ENCODE peak calls at places on chromosomes 13 and 19, in nine cellular contexts. One of them, this sample, is unnamed.

GRCh38 chr13:37869756-37870488 is at the start of gene TRPC4:
- DNase-seq in lower lobe of right lung: peak; percentile 41
- DNase-seq in hepatocyte: peak; percentile 78
- DNase-seq in tibial artery: peak; percentile 81
- DNase-seq in CD8-positive, alpha-beta T cell: no peak
- DNase-seq in dorsolateral prefrontal cortex: peak; percentile 45
- DNase-seq in CD4-positive, alpha-beta T cell: no peak
- DNase-seq in A549: peak; percentile 30
- DNase-seq in GM23338: peak; percentile 84
- DNase-seq in this sample: no peak

GRCh38 chr19:907183-907853 is 5.7 kb downstream of the R3HDM4 start:
- DNase-seq in lower lobe of right lung: peak; percentile 72
- DNase-seq in A549: no peak
- DNase-seq in tibial artery: no peak
- DNase-seq in CD8-positive, alpha-beta T cell: no peak
- DNase-seq in GM23338: no peak
- DNase-seq in CD4-positive, alpha-beta T cell: no peak
- DNase-seq in hepatocyte: no peak
- DNase-seq in dorsolateral prefrontal cortex: no peak
- DNase-seq in this sample: peak; percentile 83

GRCh38 chr19:27779953-27780352 is 1433.0 kb downstream of the UQCRFS1 start:
- DNase-seq in tibial artery: no peak
- DNase-seq in hepatocyte: no peak
- DNase-seq in dorsolateral prefrontal cortex: no peak
- DNase-seq in A549: no peak
- DNase-seq in GM23338: no peak
- DNase-seq in CD8-positive, alpha-beta T cell: no peak
- DNase-seq in CD4-positive, alpha-beta T cell: no peak
- DNase-seq in lower lobe of right lung: no peak
- DNase-seq in this sample: peak; percentile 23

GRCh38 chr19:6556480-6556879 is 25.7 kb downstream of the TNFSF9 start:
- DNase-seq in CD8-positive, alpha-beta T cell: no peak
- DNase-seq in dorsolateral prefrontal cortex: no peak
- DNase-seq in A549: no peak
- DNase-seq in CD4-positive, alpha-beta T cell: no peak
- DNase-seq in GM23338: no peak
- DNase-seq in hepatocyte: no peak
- DNase-seq in tibial artery: no peak
- DNase-seq in lower lobe of right lung: no peak
- DNase-seq in this sample: no peak

GRCh38 chr13:77820431-77821149 is 98.0 kb downstream of the EDNRB start:
- DNase-seq in dorsolateral prefrontal cortex: no peak
- DNase-seq in hepatocyte: no peak
- DNase-seq in CD4-positive, alpha-beta T cell: no peak
- DNase-seq in lower lobe of right lung: no peak
- DNase-seq in tibial artery: no peak
- DNase-seq in GM23338: peak; percentile 43
- DNase-seq in CD8-positive, alpha-beta T cell: no peak
- DNase-seq in A549: no peak
- DNase-seq in this sample: no peak

GRCh38 chr13:80297094-80297493 is 43.8 kb downstream of the SPRY2 start:
- DNase-seq in dorsolateral prefrontal cortex: no peak
- DNase-seq in GM23338: peak; percentile 79
- DNase-seq in lower lobe of right lung: no peak
- DNase-seq in tibial artery: no peak
- DNase-seq in A549: no peak
- DNase-seq in hepatocyte: peak; percentile 8
- DNase-seq in CD4-positive, alpha-beta T cell: no peak
- DNase-seq in CD8-positive, alpha-beta T cell: no peak
- DNase-seq in this sample: no peak

GRCh38 chr13:27367570-27367969 is 56.8 kb upstream of the GTF3A start:
- DNase-seq in CD4-positive, alpha-beta T cell: no peak
- DNase-seq in GM23338: no peak
- DNase-seq in tibial artery: no peak
- DNase-seq in lower lobe of right lung: no peak
- DNase-seq in dorsolateral prefrontal cortex: no peak
- DNase-seq in A549: no peak
- DNase-seq in CD8-positive, alpha-beta T cell: no peak
- DNase-seq in hepatocyte: no peak
- DNase-seq in this sample: no peak

GRCh38 chr13:99980201-99981114 is 1.1 kb upstream of the ZIC2 start:
- DNase-seq in A549: peak; percentile 87
- DNase-seq in lower lobe of right lung: no peak
- DNase-seq in CD4-positive, alpha-beta T cell: peak; percentile 43
- DNase-seq in CD8-positive, alpha-beta T cell: no peak
- DNase-seq in GM23338: peak; percentile 85
- DNase-seq in dorsolateral prefrontal cortex: no peak
- DNase-seq in tibial artery: peak; percentile 82
- DNase-seq in hepatocyte: peak; percentile 81
- DNase-seq in this sample: peak; percentile 64

GRCh38 chr19:32234663-32235217 is 110.7 kb upstream of the ZNF507 start:
- DNase-seq in hepatocyte: no peak
- DNase-seq in CD8-positive, alpha-beta T cell: no peak
- DNase-seq in CD4-positive, alpha-beta T cell: no peak
- DNase-seq in lower lobe of right lung: no peak
- DNase-seq in GM23338: no peak
- DNase-seq in tibial artery: no peak
- DNase-seq in dorsolateral prefrontal cortex: no peak
- DNase-seq in A549: no peak
- DNase-seq in this sample: no peak

GRCh38 chr13:57631607-57632275 is at the start of gene PCDH17:
- DNase-seq in tibial artery: peak; percentile 70
- DNase-seq in CD4-positive, alpha-beta T cell: no peak
- DNase-seq in CD8-positive, alpha-beta T cell: no peak
- DNase-seq in A549: no peak
- DNase-seq in GM23338: peak; percentile 85
- DNase-seq in lower lobe of right lung: no peak
- DNase-seq in hepatocyte: peak; percentile 64
- DNase-seq in dorsolateral prefrontal cortex: no peak
- DNase-seq in this sample: peak; percentile 35

GRCh38 chr19:16170134-16170533 is 3.2 kb downstream of the CIB3 start:
- DNase-seq in A549: no peak
- DNase-seq in lower lobe of right lung: no peak
- DNase-seq in CD4-positive, alpha-beta T cell: no peak
- DNase-seq in CD8-positive, alpha-beta T cell: no peak
- DNase-seq in hepatocyte: no peak
- DNase-seq in tibial artery: no peak
- DNase-seq in dorsolateral prefrontal cortex: no peak
- DNase-seq in GM23338: no peak
- DNase-seq in this sample: no peak

GRCh38 chr19:47813304-47813994 is 8.3 kb upstream of the CRX start:
- DNase-seq in CD8-positive, alpha-beta T cell: peak; percentile 50
- DNase-seq in lower lobe of right lung: peak; percentile 79
- DNase-seq in A549: peak; percentile 85
- DNase-seq in dorsolateral prefrontal cortex: no peak
- DNase-seq in GM23338: peak; percentile 93
- DNase-seq in hepatocyte: peak; percentile 87
- DNase-seq in CD4-positive, alpha-beta T cell: peak; percentile 72
- DNase-seq in tibial artery: no peak
- DNase-seq in this sample: peak; percentile 64

GRCh38 chr13:34765446-34766180 is 176.5 kb upstream of the NBEA start:
- DNase-seq in GM23338: no peak
- DNase-seq in hepatocyte: no peak
- DNase-seq in A549: no peak
- DNase-seq in lower lobe of right lung: no peak
- DNase-seq in tibial artery: no peak
- DNase-seq in CD8-positive, alpha-beta T cell: no peak
- DNase-seq in CD4-positive, alpha-beta T cell: no peak
- DNase-seq in dorsolateral prefrontal cortex: no peak
- DNase-seq in this sample: no peak

GRCh38 chr19:46616631-46617322 is 8.1 kb downstream of the PTGIR start:
- DNase-seq in lower lobe of right lung: no peak
- DNase-seq in GM23338: peak; percentile 89
- DNase-seq in CD4-positive, alpha-beta T cell: no peak
- DNase-seq in CD8-positive, alpha-beta T cell: no peak
- DNase-seq in A549: peak; percentile 77
- DNase-seq in tibial artery: no peak
- DNase-seq in dorsolateral prefrontal cortex: no peak
- DNase-seq in hepatocyte: peak; percentile 83
- DNase-seq in this sample: peak; percentile 37

DNA sequence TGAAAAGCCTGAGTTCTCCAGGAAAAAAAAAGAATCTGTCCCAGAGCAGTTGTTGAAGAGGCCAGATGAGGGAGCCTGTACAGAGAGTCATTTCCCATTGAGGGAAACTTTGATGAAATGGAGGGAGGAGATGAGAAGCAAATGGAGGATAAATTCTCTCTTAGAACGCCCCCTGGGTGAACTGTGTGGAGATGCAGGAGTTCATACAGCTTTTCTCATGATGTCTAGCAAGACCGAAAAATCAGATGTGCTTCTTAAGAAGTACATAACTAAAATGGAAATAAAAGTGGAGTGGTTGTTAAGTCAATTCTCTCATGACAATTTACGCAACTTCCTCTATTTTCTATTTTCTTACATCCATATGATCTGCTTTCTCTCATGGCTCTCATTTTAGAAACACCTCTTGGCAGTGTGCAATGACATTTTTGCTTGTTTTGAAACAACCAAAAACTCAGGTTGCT is 1263.1 kb downstream of the PCDH9 start:
- DNase-seq in hepatocyte: peak; percentile 44
- DNase-seq in CD8-positive, alpha-beta T cell: no peak
- DNase-seq in A549: peak; percentile 66
- DNase-seq in CD4-positive, alpha-beta T cell: no peak
- DNase-seq in GM23338: peak; percentile 88
- DNase-seq in tibial artery: no peak
- DNase-seq in dorsolateral prefrontal cortex: no peak
- DNase-seq in lower lobe of right lung: no peak
- DNase-seq in this sample: no peak
- TF ChIP-seq CTCF in hepatocyte: peak; percentile 38
- TF ChIP-seq CTCF in CD8-positive, alpha-beta T cell: no peak
- TF ChIP-seq CTCF in A549: peak; percentile 22
- TF ChIP-seq CTCF in CD4-positive, alpha-beta T cell: no peak
- TF ChIP-seq CTCF in GM23338: peak; percentile 70
- TF ChIP-seq CTCF in tibial artery: no peak
- TF ChIP-seq CTCF in dorsolateral prefrontal cortex: peak; percentile 29
- TF ChIP-seq CTCF in lower lobe of right lung: no peak
- TF ChIP-seq CTCF in this sample: no peak

DNA sequence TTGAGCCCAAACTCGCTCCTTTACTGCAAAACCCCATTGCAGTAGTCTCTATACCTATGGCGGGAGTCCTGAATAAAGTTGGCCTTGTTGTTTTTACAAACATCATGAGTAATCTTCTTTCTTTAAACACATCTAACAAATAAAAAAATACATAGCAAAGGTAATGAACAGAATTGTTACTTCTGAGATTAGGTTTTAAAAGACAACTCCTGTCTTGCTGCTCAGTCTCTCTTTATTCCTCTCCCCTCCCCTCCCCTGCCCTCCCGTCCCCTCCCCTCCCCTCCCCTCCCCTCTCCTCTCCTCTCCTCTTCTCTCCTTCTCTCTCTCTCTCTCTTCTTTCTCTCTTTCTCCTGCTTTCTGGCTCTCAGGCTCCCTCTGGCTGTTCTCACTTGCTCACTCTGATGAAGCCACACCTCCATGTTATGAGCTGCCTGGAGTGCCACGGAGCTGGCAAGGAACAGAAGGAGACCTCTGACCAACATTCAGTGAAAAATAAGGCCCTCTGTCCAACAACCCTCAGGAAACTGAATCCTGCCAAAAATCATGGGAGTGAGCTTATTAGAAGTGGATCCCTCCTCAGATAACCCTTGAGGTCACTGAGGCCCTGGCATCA is 300.7 kb upstream of the MIR17HG start:
- DNase-seq in GM23338: peak; percentile 12
- DNase-seq in A549: peak; percentile 5
- DNase-seq in hepatocyte: peak; percentile 11
- DNase-seq in tibial artery: no peak
- DNase-seq in lower lobe of right lung: no peak
- DNase-seq in CD4-positive, alpha-beta T cell: no peak
- DNase-seq in dorsolateral prefrontal cortex: no peak
- DNase-seq in CD8-positive, alpha-beta T cell: no peak
- DNase-seq in this sample: no peak
- TF ChIP-seq CTCF in GM23338: peak; percentile 37
- TF ChIP-seq CTCF in A549: no peak
- TF ChIP-seq CTCF in hepatocyte: no peak
- TF ChIP-seq CTCF in tibial artery: no peak
- TF ChIP-seq CTCF in lower lobe of right lung: no peak
- TF ChIP-seq CTCF in CD4-positive, alpha-beta T cell: no peak
- TF ChIP-seq CTCF in dorsolateral prefrontal cortex: no peak
- TF ChIP-seq CTCF in CD8-positive, alpha-beta T cell: no peak
- TF ChIP-seq CTCF in this sample: no peak

DNA sequence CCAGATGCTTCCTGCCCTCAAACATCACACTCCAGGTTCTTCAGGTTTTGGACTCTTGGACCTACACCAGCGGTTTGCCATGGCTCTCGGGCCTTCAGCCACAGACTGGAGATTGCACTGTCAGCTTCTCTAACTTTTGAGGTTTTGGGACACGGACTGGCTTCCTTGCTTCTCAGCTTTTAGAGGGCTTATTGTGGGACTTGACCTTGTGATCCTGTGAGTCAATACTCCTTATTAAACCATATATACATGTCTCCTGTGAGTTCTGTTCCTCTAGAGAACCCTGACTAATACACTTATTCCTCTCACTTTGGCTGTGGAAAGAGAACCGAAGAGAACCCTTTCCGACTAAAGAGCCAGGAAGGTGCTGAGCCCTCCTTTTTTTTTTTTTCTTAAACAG is 53.6 kb downstream of the LMO7 start:
- DNase-seq in A549: no peak
- DNase-seq in CD8-positive, alpha-beta T cell: no peak
- DNase-seq in hepatocyte: no peak
- DNase-seq in GM23338: no peak
- DNase-seq in lower lobe of right lung: no peak
- DNase-seq in tibial artery: no peak
- DNase-seq in dorsolateral prefrontal cortex: no peak
- DNase-seq in CD4-positive, alpha-beta T cell: no peak
- DNase-seq in this sample: no peak
- TF ChIP-seq CTCF in A549: no peak
- TF ChIP-seq CTCF in CD8-positive, alpha-beta T cell: no peak
- TF ChIP-seq CTCF in hepatocyte: no peak
- TF ChIP-seq CTCF in GM23338: no peak
- TF ChIP-seq CTCF in lower lobe of right lung: no peak
- TF ChIP-seq CTCF in tibial artery: no peak
- TF ChIP-seq CTCF in dorsolateral prefrontal cortex: no peak
- TF ChIP-seq CTCF in CD4-positive, alpha-beta T cell: no peak
- TF ChIP-seq CTCF in this sample: no peak

GRCh38 chr19:57190301-57190700 is 999 bp upstream of the ZNF264 start:
- DNase-seq in hepatocyte: no peak
- DNase-seq in dorsolateral prefrontal cortex: no peak
- DNase-seq in CD8-positive, alpha-beta T cell: no peak
- DNase-seq in CD4-positive, alpha-beta T cell: no peak
- DNase-seq in lower lobe of right lung: no peak
- DNase-seq in tibial artery: no peak
- DNase-seq in GM23338: no peak
- DNase-seq in A549: no peak
- DNase-seq in this sample: no peak

GRCh38 chr19:57191141-57192063 is at the start of gene ZNF264:
- DNase-seq in hepatocyte: peak; percentile 92
- DNase-seq in dorsolateral prefrontal cortex: peak; percentile 85
- DNase-seq in A549: peak; percentile 91
- DNase-seq in CD4-positive, alpha-beta T cell: peak; percentile 90
- DNase-seq in tibial artery: peak; percentile 93
- DNase-seq in CD8-positive, alpha-beta T cell: peak; percentile 76
- DNase-seq in lower lobe of right lung: peak; percentile 95
- DNase-seq in GM23338: peak; percentile 93
- DNase-seq in this sample: peak; percentile 91

GRCh38 chr19:57192993-57193392 is 1.7 kb downstream of the ZNF264 start:
- DNase-seq in dorsolateral prefrontal cortex: no peak
- DNase-seq in A549: no peak
- DNase-seq in tibial artery: no peak
- DNase-seq in lower lobe of right lung: no peak
- DNase-seq in GM23338: no peak
- DNase-seq in hepatocyte: no peak
- DNase-seq in CD4-positive, alpha-beta T cell: no peak
- DNase-seq in CD8-positive, alpha-beta T cell: no peak
- DNase-seq in this sample: no peak

GRCh38 chr19:57192064-57192395 is 730 bp downstream of the ZNF264 start:
- DNase-seq in GM23338: peak; percentile 16
- DNase-seq in lower lobe of right lung: no peak
- DNase-seq in A549: peak; percentile 40
- DNase-seq in CD8-positive, alpha-beta T cell: no peak
- DNase-seq in dorsolateral prefrontal cortex: no peak
- DNase-seq in CD4-positive, alpha-beta T cell: no peak
- DNase-seq in tibial artery: no peak
- DNase-seq in hepatocyte: peak; percentile 11
- DNase-seq in this sample: no peak
- TF ChIP-seq CTCF in GM23338: no peak
- TF ChIP-seq CTCF in lower lobe of right lung: no peak
- TF ChIP-seq CTCF in A549: no peak
- TF ChIP-seq CTCF in CD8-positive, alpha-beta T cell: no peak
- TF ChIP-seq CTCF in dorsolateral prefrontal cortex: no peak
- TF ChIP-seq CTCF in CD4-positive, alpha-beta T cell: no peak
- TF ChIP-seq CTCF in tibial artery: no peak
- TF ChIP-seq CTCF in hepatocyte: no peak
- TF ChIP-seq CTCF in this sample: no peak